ENCODE peak calls at places on chromosomes 13 and 19, in six cellular contexts. One of them, this sample, is unnamed.

GRCh38 chr19:29660835-29661234 is 4.4 kb upstream of the PLEKHF1 start:
- DNase-seq in spleen: peak; percentile 17
- DNase-seq in stomach: no peak
- DNase-seq in upper lobe of left lung: peak; percentile 15
- DNase-seq in transverse colon: no peak
- DNase-seq in HCT116: no peak
- DNase-seq in this sample: no peak

GRCh38 chr19:55172741-55173140 is 6.3 kb upstream of the DNAAF3 start:
- DNase-seq in spleen: no peak
- DNase-seq in stomach: no peak
- DNase-seq in upper lobe of left lung: no peak
- DNase-seq in transverse colon: no peak
- DNase-seq in HCT116: no peak
- DNase-seq in this sample: no peak

GRCh38 chr19:47511681-47512080 is 3.2 kb downstream of the NAPA start:
- DNase-seq in spleen: no peak
- DNase-seq in stomach: no peak
- DNase-seq in upper lobe of left lung: no peak
- DNase-seq in transverse colon: no peak
- DNase-seq in HCT116: no peak
- DNase-seq in this sample: no peak

GRCh38 chr19:4327252-4327876 is 11.3 kb downstream of the STAP2 start:
- DNase-seq in spleen: peak; percentile 89
- DNase-seq in stomach: peak; percentile 86
- DNase-seq in upper lobe of left lung: peak; percentile 77
- DNase-seq in transverse colon: peak; percentile 83
- DNase-seq in HCT116: no peak
- DNase-seq in this sample: no peak

GRCh38 chr13:38361551-38362262 is 12.1 kb downstream of the UFM1 start:
- DNase-seq in spleen: no peak
- DNase-seq in stomach: no peak
- DNase-seq in upper lobe of left lung: no peak
- DNase-seq in transverse colon: no peak
- DNase-seq in HCT116: no peak
- DNase-seq in this sample: no peak

GRCh38 chr13:75442736-75443234 is 39.2 kb downstream of the TBC1D4 start:
- DNase-seq in spleen: no peak
- DNase-seq in stomach: no peak
- DNase-seq in upper lobe of left lung: no peak
- DNase-seq in transverse colon: peak; percentile 21
- DNase-seq in HCT116: no peak
- DNase-seq in this sample: no peak

GRCh38 chr13:21012211-21012610 is 49.2 kb downstream of the LATS2 start:
- DNase-seq in spleen: no peak
- DNase-seq in stomach: no peak
- DNase-seq in upper lobe of left lung: no peak
- DNase-seq in transverse colon: no peak
- DNase-seq in HCT116: no peak
- DNase-seq in this sample: no peak

GRCh38 chr13:77022341-77022740 is 4.6 kb downstream of the FBXL3 start:
- DNase-seq in spleen: no peak
- DNase-seq in stomach: no peak
- DNase-seq in upper lobe of left lung: no peak
- DNase-seq in transverse colon: no peak
- DNase-seq in HCT116: no peak
- DNase-seq in this sample: no peak

GRCh38 chr13:42849200-42849599 is 67.8 kb downstream of the FAM216B start:
- DNase-seq in spleen: no peak
- DNase-seq in stomach: no peak
- DNase-seq in upper lobe of left lung: no peak
- DNase-seq in transverse colon: no peak
- DNase-seq in HCT116: no peak
- DNase-seq in this sample: no peak

GRCh38 chr19:45217957-45218334 is 27.3 kb downstream of the EXOC3L2 start:
- DNase-seq in spleen: no peak
- DNase-seq in stomach: no peak
- DNase-seq in upper lobe of left lung: no peak
- DNase-seq in transverse colon: no peak
- DNase-seq in HCT116: no peak
- DNase-seq in this sample: no peak

GRCh38 chr19:50720921-50721291 is 1.3 kb upstream of the SHANK1 start:
- DNase-seq in spleen: no peak
- DNase-seq in stomach: no peak
- DNase-seq in upper lobe of left lung: no peak
- DNase-seq in transverse colon: no peak
- DNase-seq in HCT116: no peak
- DNase-seq in this sample: no peak

GRCh38 chr19:6402058-6402457 is 9.1 kb upstream of the GTF2F1 start:
- DNase-seq in spleen: no peak
- DNase-seq in stomach: no peak
- DNase-seq in upper lobe of left lung: no peak
- DNase-seq in transverse colon: no peak
- DNase-seq in HCT116: no peak
- DNase-seq in this sample: no peak

GRCh38 chr19:43774103-43774939 is 6.5 kb downstream of the KCNN4 start:
- DNase-seq in spleen: peak; percentile 83
- DNase-seq in stomach: peak; percentile 80
- DNase-seq in upper lobe of left lung: peak; percentile 65
- DNase-seq in transverse colon: peak; percentile 78
- DNase-seq in HCT116: no peak
- DNase-seq in this sample: no peak

GRCh38 chr13:82758056-82758455 is 1124.2 kb downstream of the SLITRK1 start:
- DNase-seq in spleen: no peak
- DNase-seq in stomach: no peak
- DNase-seq in upper lobe of left lung: no peak
- DNase-seq in transverse colon: no peak
- DNase-seq in HCT116: peak; percentile 7
- DNase-seq in this sample: no peak

GRCh38 chr13:75513271-75513670 is 24.4 kb downstream of the COMMD6 start:
- DNase-seq in spleen: no peak
- DNase-seq in stomach: no peak
- DNase-seq in upper lobe of left lung: no peak
- DNase-seq in transverse colon: no peak
- DNase-seq in HCT116: no peak
- DNase-seq in this sample: no peak

GRCh38 chr19:46383846-46384245 is 29.5 kb downstream of the CCDC8 start:
- DNase-seq in spleen: peak; percentile 47
- DNase-seq in stomach: no peak
- DNase-seq in upper lobe of left lung: no peak
- DNase-seq in transverse colon: no peak
- DNase-seq in HCT116: no peak
- DNase-seq in this sample: no peak

GRCh38 chr19:13044160-13044853 is 49.0 kb downstream of the NFIX start:
- DNase-seq in spleen: no peak
- DNase-seq in stomach: no peak
- DNase-seq in upper lobe of left lung: no peak
- DNase-seq in transverse colon: no peak
- DNase-seq in HCT116: no peak
- DNase-seq in this sample: no peak

GRCh38 chr19:12913871-12914690 is 5.0 kb downstream of the SYCE2 start:
- DNase-seq in spleen: peak; percentile 84
- DNase-seq in stomach: no peak
- DNase-seq in upper lobe of left lung: peak; percentile 30
- DNase-seq in transverse colon: peak; percentile 45
- DNase-seq in HCT116: no peak
- DNase-seq in this sample: no peak

GRCh38 chr13:95660981-95661581 is 15.9 kb upstream of the DNAJC3 start:
- DNase-seq in spleen: no peak
- DNase-seq in stomach: no peak
- DNase-seq in upper lobe of left lung: no peak
- DNase-seq in transverse colon: no peak
- DNase-seq in HCT116: peak; percentile 28
- DNase-seq in this sample: no peak

GRCh38 chr19:36213793-36214387 is 575 bp downstream of the ZNF565 start:
- DNase-seq in spleen: no peak
- DNase-seq in stomach: no peak
- DNase-seq in upper lobe of left lung: no peak
- DNase-seq in transverse colon: no peak
- DNase-seq in HCT116: no peak
- DNase-seq in this sample: no peak

GRCh38 chr13:106372199-106373160 is 163.0 kb downstream of the EFNB2 start:
- DNase-seq in spleen: no peak
- DNase-seq in stomach: no peak
- DNase-seq in upper lobe of left lung: peak; percentile 40
- DNase-seq in transverse colon: no peak
- DNase-seq in HCT116: no peak
- DNase-seq in this sample: no peak

GRCh38 chr19:49924004-49924880 is 4.8 kb upstream of the ATF5 start:
- DNase-seq in spleen: no peak
- DNase-seq in stomach: no peak
- DNase-seq in upper lobe of left lung: no peak
- DNase-seq in transverse colon: peak; percentile 33
- DNase-seq in HCT116: no peak
- DNase-seq in this sample: no peak

GRCh38 chr19:31141301-31141700 is 207.9 kb downstream of the TSHZ3 start:
- DNase-seq in spleen: no peak
- DNase-seq in stomach: no peak
- DNase-seq in upper lobe of left lung: no peak
- DNase-seq in transverse colon: no peak
- DNase-seq in HCT116: no peak
- DNase-seq in this sample: no peak

GRCh38 chr19:31138077-31138476 is 211.2 kb downstream of the TSHZ3 start:
- DNase-seq in spleen: no peak
- DNase-seq in stomach: no peak
- DNase-seq in upper lobe of left lung: no peak
- DNase-seq in transverse colon: peak; percentile 26
- DNase-seq in HCT116: no peak
- DNase-seq in this sample: no peak

GRCh38 chr19:31144069-31144468 is 205.2 kb downstream of the TSHZ3 start:
- DNase-seq in spleen: no peak
- DNase-seq in stomach: no peak
- DNase-seq in upper lobe of left lung: no peak
- DNase-seq in transverse colon: no peak
- DNase-seq in HCT116: no peak
- DNase-seq in this sample: no peak

GRCh38 chr19:31140717-31141116 is 208.5 kb downstream of the TSHZ3 start:
- DNase-seq in spleen: no peak
- DNase-seq in stomach: no peak
- DNase-seq in upper lobe of left lung: no peak
- DNase-seq in transverse colon: no peak
- DNase-seq in HCT116: no peak
- DNase-seq in this sample: no peak

DNA sequence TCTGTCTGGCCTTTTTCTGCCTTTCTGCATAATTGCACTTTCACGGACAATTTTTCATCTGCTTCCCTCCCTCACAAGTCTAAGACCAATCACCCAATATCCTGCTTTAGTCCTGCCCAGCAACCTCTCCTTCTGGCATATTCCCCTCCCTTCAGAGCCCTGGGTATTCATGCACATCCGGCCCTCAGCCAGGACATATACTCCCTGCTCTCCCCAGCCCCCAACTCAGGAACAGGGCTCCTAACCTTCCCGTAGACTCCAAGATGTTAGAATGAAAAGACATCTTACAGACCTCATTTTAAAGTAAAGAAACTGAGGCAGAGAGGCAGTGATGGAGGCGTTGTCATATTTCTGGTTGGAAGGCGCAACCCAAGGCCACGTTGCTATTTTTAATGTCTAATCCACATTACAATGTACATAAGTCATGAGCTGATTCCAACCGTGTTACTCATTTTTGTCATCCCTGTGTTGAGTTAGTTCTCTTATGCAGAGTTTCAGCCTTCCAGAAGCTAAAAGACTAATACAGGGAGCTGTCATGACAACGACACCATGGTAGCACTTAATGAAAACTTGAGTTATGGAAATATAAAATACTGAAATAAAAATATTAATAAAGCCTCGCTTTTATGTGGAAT is 209.2 kb downstream of the TSHZ3 start:
- DNase-seq in spleen: no peak
- DNase-seq in stomach: no peak
- DNase-seq in upper lobe of left lung: no peak
- DNase-seq in transverse colon: no peak
- DNase-seq in HCT116: no peak
- DNase-seq in this sample: no peak
- TF ChIP-seq POLR2AphosphoS5 in spleen: no peak
- TF ChIP-seq POLR2AphosphoS5 in stomach: no peak
- TF ChIP-seq POLR2AphosphoS5 in upper lobe of left lung: no peak
- TF ChIP-seq POLR2AphosphoS5 in transverse colon: no peak
- TF ChIP-seq POLR2AphosphoS5 in HCT116: no peak
- TF ChIP-seq POLR2AphosphoS5 in this sample: no peak

GRCh38 chr19:10818306-10819123 is 17.5 kb downstream of the TMED1 start:
- DNase-seq in spleen: no peak
- DNase-seq in stomach: no peak
- DNase-seq in upper lobe of left lung: no peak
- DNase-seq in transverse colon: no peak
- DNase-seq in HCT116: no peak
- DNase-seq in this sample: no peak

GRCh38 chr19:10815969-10816635 is 19.9 kb downstream of the TMED1 start:
- DNase-seq in spleen: no peak
- DNase-seq in stomach: no peak
- DNase-seq in upper lobe of left lung: no peak
- DNase-seq in transverse colon: no peak
- DNase-seq in HCT116: no peak
- DNase-seq in this sample: no peak

GRCh38 chr19:10816691-10817090 is 19.3 kb downstream of the TMED1 start:
- DNase-seq in spleen: no peak
- DNase-seq in stomach: no peak
- DNase-seq in upper lobe of left lung: no peak
- DNase-seq in transverse colon: no peak
- DNase-seq in HCT116: no peak
- DNase-seq in this sample: no peak

GRCh38 chr19:10819124-10820060 is 16.6 kb downstream of the TMED1 start:
- DNase-seq in spleen: no peak
- DNase-seq in stomach: peak; percentile 50
- DNase-seq in upper lobe of left lung: no peak
- DNase-seq in transverse colon: no peak
- DNase-seq in HCT116: no peak
- DNase-seq in this sample: no peak

GRCh38 chr19:10817291-10818038 is 18.5 kb downstream of the TMED1 start:
- DNase-seq in spleen: no peak
- DNase-seq in stomach: peak; percentile 33
- DNase-seq in upper lobe of left lung: no peak
- DNase-seq in transverse colon: peak; percentile 51
- DNase-seq in HCT116: no peak
- DNase-seq in this sample: no peak
- TF ChIP-seq POLR2AphosphoS5 in spleen: peak; percentile 50
- TF ChIP-seq POLR2AphosphoS5 in stomach: no peak
- TF ChIP-seq POLR2AphosphoS5 in upper lobe of left lung: peak; percentile 40
- TF ChIP-seq POLR2AphosphoS5 in transverse colon: no peak
- TF ChIP-seq POLR2AphosphoS5 in HCT116: no peak
- TF ChIP-seq POLR2AphosphoS5 in this sample: no peak

DNA sequence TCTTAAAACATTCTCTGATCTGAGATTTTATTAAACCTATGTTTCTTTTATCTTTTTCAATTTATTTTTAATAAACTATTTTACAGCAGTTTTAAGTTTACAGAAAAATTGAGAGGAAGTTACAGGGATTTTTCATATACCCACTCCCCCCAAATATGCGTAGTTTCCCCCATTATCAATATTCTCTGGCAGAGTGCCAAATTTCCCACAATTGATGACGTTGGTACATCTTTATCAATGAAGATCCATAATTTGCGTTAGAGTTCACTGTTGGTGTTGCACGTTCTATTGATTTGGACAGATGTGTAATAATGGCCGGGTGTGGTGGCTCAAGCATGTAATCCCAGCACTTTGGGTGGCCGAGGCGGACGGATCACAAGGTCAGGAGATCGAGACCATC is 1063.0 kb upstream of the ATXN8OS start:
- DNase-seq in spleen: no peak
- DNase-seq in stomach: no peak
- DNase-seq in upper lobe of left lung: no peak
- DNase-seq in transverse colon: no peak
- DNase-seq in HCT116: no peak
- DNase-seq in this sample: no peak
- TF ChIP-seq POLR2AphosphoS5 in spleen: no peak
- TF ChIP-seq POLR2AphosphoS5 in stomach: no peak
- TF ChIP-seq POLR2AphosphoS5 in upper lobe of left lung: no peak
- TF ChIP-seq POLR2AphosphoS5 in transverse colon: no peak
- TF ChIP-seq POLR2AphosphoS5 in HCT116: no peak
- TF ChIP-seq POLR2AphosphoS5 in this sample: no peak

GRCh38 chr13:33251131-33251629 is 34.4 kb downstream of the STARD13 start:
- DNase-seq in spleen: no peak
- DNase-seq in stomach: no peak
- DNase-seq in upper lobe of left lung: no peak
- DNase-seq in transverse colon: no peak
- DNase-seq in HCT116: peak; percentile 31
- DNase-seq in this sample: peak; percentile 16
- TF ChIP-seq POLR2AphosphoS5 in spleen: no peak
- TF ChIP-seq POLR2AphosphoS5 in stomach: no peak
- TF ChIP-seq POLR2AphosphoS5 in upper lobe of left lung: no peak
- TF ChIP-seq POLR2AphosphoS5 in transverse colon: peak; percentile 27
- TF ChIP-seq POLR2AphosphoS5 in HCT116: no peak
- TF ChIP-seq POLR2AphosphoS5 in this sample: no peak

This sample was measured in GM12892.